ENCODE peak calls at places on chromosomes 7 and 10, in nine cellular contexts. One of them, this sample, is unnamed.
A peak's percentile ranks its signal among the peaks of the same experiment; 100 is the strongest.

GRCh38 chr7:131190581-131190980 is 137.1 kb upstream of the MKLN1 start:
- DNase-seq in pons: no peak
- DNase-seq in effector CD4-positive, alpha-beta T cell: no peak
- DNase-seq in breast epithelium: no peak
- DNase-seq in GM13977: no peak
- DNase-seq in NCI-H345: no peak
- DNase-seq in NCI-H748 treated with DMSO at 0.1 percent for 48 hours: no peak
- DNase-seq in retina: no peak
- DNase-seq in T follicular helper cell: no peak
- DNase-seq in this sample: no peak

GRCh38 chr10:24989867-24990266 is 26.1 kb downstream of the ENKUR start:
- DNase-seq in pons: no peak
- DNase-seq in effector CD4-positive, alpha-beta T cell: no peak
- DNase-seq in breast epithelium: no peak
- DNase-seq in GM13977: no peak
- DNase-seq in NCI-H345: no peak
- DNase-seq in NCI-H748 treated with DMSO at 0.1 percent for 48 hours: no peak
- DNase-seq in retina: no peak
- DNase-seq in T follicular helper cell: no peak
- DNase-seq in this sample: no peak

GRCh38 chr7:43439631-43440401 is 143.1 kb upstream of the STK17A start:
- DNase-seq in pons: no peak
- DNase-seq in effector CD4-positive, alpha-beta T cell: peak; percentile 22
- DNase-seq in breast epithelium: no peak
- DNase-seq in GM13977: peak; percentile 86
- DNase-seq in NCI-H345: peak; percentile 20
- DNase-seq in NCI-H748 treated with DMSO at 0.1 percent for 48 hours: peak; percentile 37
- DNase-seq in retina: peak; percentile 49
- DNase-seq in T follicular helper cell: peak; percentile 10
- DNase-seq in this sample: peak; percentile 3

GRCh38 chr7:100571829-100572116 is 1.9 kb downstream of the SAP25 start:
- DNase-seq in pons: no peak
- DNase-seq in effector CD4-positive, alpha-beta T cell: no peak
- DNase-seq in breast epithelium: no peak
- DNase-seq in GM13977: no peak
- DNase-seq in NCI-H345: no peak
- DNase-seq in NCI-H748 treated with DMSO at 0.1 percent for 48 hours: no peak
- DNase-seq in retina: no peak
- DNase-seq in T follicular helper cell: no peak
- DNase-seq in this sample: no peak

GRCh38 chr10:117462816-117463544 is 79.6 kb upstream of the EMX2 start:
- DNase-seq in pons: no peak
- DNase-seq in effector CD4-positive, alpha-beta T cell: no peak
- DNase-seq in breast epithelium: no peak
- DNase-seq in GM13977: no peak
- DNase-seq in NCI-H345: no peak
- DNase-seq in NCI-H748 treated with DMSO at 0.1 percent for 48 hours: no peak
- DNase-seq in retina: no peak
- DNase-seq in T follicular helper cell: no peak
- DNase-seq in this sample: no peak

GRCh38 chr10:97633921-97634320 is 621 bp upstream of the MORN4 start:
- DNase-seq in pons: no peak
- DNase-seq in effector CD4-positive, alpha-beta T cell: no peak
- DNase-seq in breast epithelium: no peak
- DNase-seq in GM13977: no peak
- DNase-seq in NCI-H345: peak; percentile 8
- DNase-seq in NCI-H748 treated with DMSO at 0.1 percent for 48 hours: no peak
- DNase-seq in retina: no peak
- DNase-seq in T follicular helper cell: no peak
- DNase-seq in this sample: no peak

GRCh38 chr7:120052884-120053382 is 220.0 kb upstream of the KCND2 start:
- DNase-seq in pons: no peak
- DNase-seq in effector CD4-positive, alpha-beta T cell: no peak
- DNase-seq in breast epithelium: no peak
- DNase-seq in GM13977: no peak
- DNase-seq in NCI-H345: no peak
- DNase-seq in NCI-H748 treated with DMSO at 0.1 percent for 48 hours: no peak
- DNase-seq in retina: no peak
- DNase-seq in T follicular helper cell: no peak
- DNase-seq in this sample: no peak

GRCh38 chr7:78605131-78605530 is 806.6 kb downstream of the PHTF2 start:
- DNase-seq in pons: no peak
- DNase-seq in effector CD4-positive, alpha-beta T cell: no peak
- DNase-seq in breast epithelium: no peak
- DNase-seq in GM13977: no peak
- DNase-seq in NCI-H345: no peak
- DNase-seq in NCI-H748 treated with DMSO at 0.1 percent for 48 hours: no peak
- DNase-seq in retina: no peak
- DNase-seq in T follicular helper cell: no peak
- DNase-seq in this sample: no peak

GRCh38 chr10:113319450-113319849 is 233.4 kb upstream of the HABP2 start:
- DNase-seq in pons: no peak
- DNase-seq in effector CD4-positive, alpha-beta T cell: no peak
- DNase-seq in breast epithelium: no peak
- DNase-seq in GM13977: no peak
- DNase-seq in NCI-H345: no peak
- DNase-seq in NCI-H748 treated with DMSO at 0.1 percent for 48 hours: no peak
- DNase-seq in retina: no peak
- DNase-seq in T follicular helper cell: no peak
- DNase-seq in this sample: no peak

GRCh38 chr10:120477723-120478270 is 20.8 kb downstream of the PLPP4 start:
- DNase-seq in pons: no peak
- DNase-seq in effector CD4-positive, alpha-beta T cell: no peak
- DNase-seq in breast epithelium: no peak
- DNase-seq in GM13977: no peak
- DNase-seq in NCI-H345: no peak
- DNase-seq in NCI-H748 treated with DMSO at 0.1 percent for 48 hours: no peak
- DNase-seq in retina: no peak
- DNase-seq in T follicular helper cell: no peak
- DNase-seq in this sample: no peak

GRCh38 chr10:121675344-121675743 is 77.1 kb upstream of the FGFR2 start:
- DNase-seq in pons: no peak
- DNase-seq in effector CD4-positive, alpha-beta T cell: no peak
- DNase-seq in breast epithelium: no peak
- DNase-seq in GM13977: no peak
- DNase-seq in NCI-H345: no peak
- DNase-seq in NCI-H748 treated with DMSO at 0.1 percent for 48 hours: no peak
- DNase-seq in retina: no peak
- DNase-seq in T follicular helper cell: no peak
- DNase-seq in this sample: no peak

GRCh38 chr7:155412416-155413253 is 45.3 kb upstream of the EN2 start:
- DNase-seq in pons: peak; percentile 45
- DNase-seq in effector CD4-positive, alpha-beta T cell: no peak
- DNase-seq in breast epithelium: no peak
- DNase-seq in GM13977: peak; percentile 89
- DNase-seq in NCI-H345: peak; percentile 83
- DNase-seq in NCI-H748 treated with DMSO at 0.1 percent for 48 hours: peak; percentile 29
- DNase-seq in retina: peak; percentile 85
- DNase-seq in T follicular helper cell: peak; percentile 12
- DNase-seq in this sample: peak; percentile 41

GRCh38 chr7:600149-600814 is 80.6 kb upstream of the PDGFA start:
- DNase-seq in pons: no peak
- DNase-seq in effector CD4-positive, alpha-beta T cell: no peak
- DNase-seq in breast epithelium: no peak
- DNase-seq in GM13977: no peak
- DNase-seq in NCI-H345: no peak
- DNase-seq in NCI-H748 treated with DMSO at 0.1 percent for 48 hours: no peak
- DNase-seq in retina: no peak
- DNase-seq in T follicular helper cell: no peak
- DNase-seq in this sample: no peak

GRCh38 chr10:3745582-3745981 is 39.4 kb downstream of the KLF6 start:
- DNase-seq in pons: no peak
- DNase-seq in effector CD4-positive, alpha-beta T cell: no peak
- DNase-seq in breast epithelium: no peak
- DNase-seq in GM13977: no peak
- DNase-seq in NCI-H345: peak; percentile 46
- DNase-seq in NCI-H748 treated with DMSO at 0.1 percent for 48 hours: peak; percentile 75
- DNase-seq in retina: peak; percentile 54
- DNase-seq in T follicular helper cell: no peak
- DNase-seq in this sample: no peak

GRCh38 chr7:97064972-97065587 is 40.4 kb upstream of the DLX5 start:
- DNase-seq in pons: peak; percentile 52
- DNase-seq in effector CD4-positive, alpha-beta T cell: peak; percentile 7
- DNase-seq in breast epithelium: no peak
- DNase-seq in GM13977: peak; percentile 57
- DNase-seq in NCI-H345: peak; percentile 68
- DNase-seq in NCI-H748 treated with DMSO at 0.1 percent for 48 hours: peak; percentile 71
- DNase-seq in retina: peak; percentile 33
- DNase-seq in T follicular helper cell: no peak
- DNase-seq in this sample: peak; percentile 10

GRCh38 chr7:127250312-127251047 is 2.3 kb downstream of the GRM8 start:
- DNase-seq in pons: no peak
- DNase-seq in effector CD4-positive, alpha-beta T cell: no peak
- DNase-seq in breast epithelium: no peak
- DNase-seq in GM13977: no peak
- DNase-seq in NCI-H345: no peak
- DNase-seq in NCI-H748 treated with DMSO at 0.1 percent for 48 hours: no peak
- DNase-seq in retina: peak; percentile 34
- DNase-seq in T follicular helper cell: no peak
- DNase-seq in this sample: no peak

GRCh38 chr7:71636329-71636728 is 504.4 kb downstream of the GALNT17 start:
- DNase-seq in pons: peak; percentile 51
- DNase-seq in effector CD4-positive, alpha-beta T cell: no peak
- DNase-seq in breast epithelium: no peak
- DNase-seq in GM13977: no peak
- DNase-seq in NCI-H345: no peak
- DNase-seq in NCI-H748 treated with DMSO at 0.1 percent for 48 hours: no peak
- DNase-seq in retina: no peak
- DNase-seq in T follicular helper cell: no peak
- DNase-seq in this sample: no peak

GRCh38 chr10:24849537-24850299 is 102.7 kb downstream of the PRTFDC1 start:
- DNase-seq in pons: no peak
- DNase-seq in effector CD4-positive, alpha-beta T cell: no peak
- DNase-seq in breast epithelium: no peak
- DNase-seq in GM13977: no peak
- DNase-seq in NCI-H345: peak; percentile 24
- DNase-seq in NCI-H748 treated with DMSO at 0.1 percent for 48 hours: peak; percentile 61
- DNase-seq in retina: no peak
- DNase-seq in T follicular helper cell: no peak
- DNase-seq in this sample: peak; percentile 54

GRCh38 chr10:24691113-24691512 is 32.6 kb downstream of the ARHGAP21 start:
- DNase-seq in pons: no peak
- DNase-seq in effector CD4-positive, alpha-beta T cell: no peak
- DNase-seq in breast epithelium: no peak
- DNase-seq in GM13977: no peak
- DNase-seq in NCI-H345: no peak
- DNase-seq in NCI-H748 treated with DMSO at 0.1 percent for 48 hours: no peak
- DNase-seq in retina: peak; percentile 23
- DNase-seq in T follicular helper cell: no peak
- DNase-seq in this sample: no peak

GRCh38 chr10:97537186-97537869 is 35.3 kb upstream of the ANKRD2 start:
- DNase-seq in pons: no peak
- DNase-seq in effector CD4-positive, alpha-beta T cell: no peak
- DNase-seq in breast epithelium: no peak
- DNase-seq in GM13977: no peak
- DNase-seq in NCI-H345: no peak
- DNase-seq in NCI-H748 treated with DMSO at 0.1 percent for 48 hours: no peak
- DNase-seq in retina: no peak
- DNase-seq in T follicular helper cell: no peak
- DNase-seq in this sample: no peak

GRCh38 chr10:76086571-76087260 is 655.3 kb downstream of the LRMDA start:
- DNase-seq in pons: no peak
- DNase-seq in effector CD4-positive, alpha-beta T cell: no peak
- DNase-seq in breast epithelium: no peak
- DNase-seq in GM13977: no peak
- DNase-seq in NCI-H345: no peak
- DNase-seq in NCI-H748 treated with DMSO at 0.1 percent for 48 hours: peak; percentile 13
- DNase-seq in retina: no peak
- DNase-seq in T follicular helper cell: no peak
- DNase-seq in this sample: no peak

GRCh38 chr10:93452143-93452542 is 30.0 kb downstream of the MYOF start:
- DNase-seq in pons: no peak
- DNase-seq in effector CD4-positive, alpha-beta T cell: no peak
- DNase-seq in breast epithelium: no peak
- DNase-seq in GM13977: peak; percentile 42
- DNase-seq in NCI-H345: no peak
- DNase-seq in NCI-H748 treated with DMSO at 0.1 percent for 48 hours: no peak
- DNase-seq in retina: no peak
- DNase-seq in T follicular helper cell: no peak
- DNase-seq in this sample: no peak

GRCh38 chr10:61164458-61165160 is 220.6 kb upstream of the RHOBTB1 start:
- DNase-seq in pons: no peak
- DNase-seq in effector CD4-positive, alpha-beta T cell: no peak
- DNase-seq in breast epithelium: peak; percentile 59
- DNase-seq in GM13977: no peak
- DNase-seq in NCI-H345: no peak
- DNase-seq in NCI-H748 treated with DMSO at 0.1 percent for 48 hours: peak; percentile 19
- DNase-seq in retina: no peak
- DNase-seq in T follicular helper cell: no peak
- DNase-seq in this sample: no peak

GRCh38 chr7:95772771-95773581 is 622 bp downstream of the DYNC1I1 start:
- DNase-seq in pons: peak; percentile 68
- DNase-seq in effector CD4-positive, alpha-beta T cell: no peak
- DNase-seq in breast epithelium: no peak
- DNase-seq in GM13977: no peak
- DNase-seq in NCI-H345: peak; percentile 24
- DNase-seq in NCI-H748 treated with DMSO at 0.1 percent for 48 hours: peak; percentile 46
- DNase-seq in retina: peak; percentile 77
- DNase-seq in T follicular helper cell: no peak
- DNase-seq in this sample: peak; percentile 38

GRCh38 chr10:78630944-78631838 is 437.6 kb upstream of the ZMIZ1 start:
- DNase-seq in pons: no peak
- DNase-seq in effector CD4-positive, alpha-beta T cell: no peak
- DNase-seq in breast epithelium: no peak
- DNase-seq in GM13977: peak; percentile 20
- DNase-seq in NCI-H345: no peak
- DNase-seq in NCI-H748 treated with DMSO at 0.1 percent for 48 hours: no peak
- DNase-seq in retina: no peak
- DNase-seq in T follicular helper cell: no peak
- DNase-seq in this sample: no peak

GRCh38 chr7:38054199-38054598 is 123.8 kb upstream of the STARD3NL start:
- DNase-seq in pons: no peak
- DNase-seq in effector CD4-positive, alpha-beta T cell: no peak
- DNase-seq in breast epithelium: no peak
- DNase-seq in GM13977: no peak
- DNase-seq in NCI-H345: no peak
- DNase-seq in NCI-H748 treated with DMSO at 0.1 percent for 48 hours: no peak
- DNase-seq in retina: no peak
- DNase-seq in T follicular helper cell: no peak
- DNase-seq in this sample: no peak

GRCh38 chr7:116560021-116560970 is 35.5 kb downstream of the CAV1 start:
- DNase-seq in pons: no peak
- DNase-seq in effector CD4-positive, alpha-beta T cell: no peak
- DNase-seq in breast epithelium: no peak
- DNase-seq in GM13977: no peak
- DNase-seq in NCI-H345: peak; percentile 26
- DNase-seq in NCI-H748 treated with DMSO at 0.1 percent for 48 hours: no peak
- DNase-seq in retina: peak; percentile 38
- DNase-seq in T follicular helper cell: no peak
- DNase-seq in this sample: no peak

GRCh38 chr7:130143334-130143732 is 61.9 kb downstream of the TMEM209 start:
- DNase-seq in pons: no peak
- DNase-seq in effector CD4-positive, alpha-beta T cell: no peak
- DNase-seq in breast epithelium: no peak
- DNase-seq in GM13977: no peak
- DNase-seq in NCI-H345: no peak
- DNase-seq in NCI-H748 treated with DMSO at 0.1 percent for 48 hours: no peak
- DNase-seq in retina: no peak
- DNase-seq in T follicular helper cell: no peak
- DNase-seq in this sample: no peak

GRCh38 chr10:78210548-78210947 is 176.9 kb downstream of the RPS24 start:
- DNase-seq in pons: no peak
- DNase-seq in effector CD4-positive, alpha-beta T cell: no peak
- DNase-seq in breast epithelium: no peak
- DNase-seq in GM13977: no peak
- DNase-seq in NCI-H345: no peak
- DNase-seq in NCI-H748 treated with DMSO at 0.1 percent for 48 hours: no peak
- DNase-seq in retina: no peak
- DNase-seq in T follicular helper cell: no peak
- DNase-seq in this sample: no peak

GRCh38 chr7:96320437-96320836 is 1.5 kb downstream of the SLC25A13 start:
- DNase-seq in pons: no peak
- DNase-seq in effector CD4-positive, alpha-beta T cell: no peak
- DNase-seq in breast epithelium: no peak
- DNase-seq in GM13977: peak; percentile 55
- DNase-seq in NCI-H345: no peak
- DNase-seq in NCI-H748 treated with DMSO at 0.1 percent for 48 hours: no peak
- DNase-seq in retina: no peak
- DNase-seq in T follicular helper cell: no peak
- DNase-seq in this sample: no peak

GRCh38 chr7:107167483-107168232 is 1.1 kb upstream of the HBP1 start:
- DNase-seq in pons: peak; percentile 89
- DNase-seq in effector CD4-positive, alpha-beta T cell: peak; percentile 66
- DNase-seq in breast epithelium: no peak
- DNase-seq in GM13977: peak; percentile 27
- DNase-seq in NCI-H345: peak; percentile 31
- DNase-seq in NCI-H748 treated with DMSO at 0.1 percent for 48 hours: peak; percentile 56
- DNase-seq in retina: no peak
- DNase-seq in T follicular helper cell: peak; percentile 71
- DNase-seq in this sample: peak; percentile 86

This sample was measured in midbrain.